ENCODE peak calls at places on chromosomes 1 and 21, in ten cellular contexts. R is H1; G is cardiac muscle cell; C is AG04449; S is uterus; F is CD8-positive, alpha-beta T cell; N is stomach; H is fibroblast of mammary gland; T is pancreas; W is neural progenitor cell. Y is an unnamed sample.

GRCh38 chr1:23198373-23198772 is 18.9 kb downstream of the HTR1D start:
- DNase-seq in W (no peak), C (peak; percentile 90), F (no peak), S (no peak), R (no peak), H (peak; percentile 91), T (no peak), N (no peak), G (peak; percentile 89), Y (peak; percentile 98)

GRCh38 chr1:201655910-201656669 is 117.2 kb downstream of the NAV1 start:
- DNase-seq in G (no peak), T (no peak), N (no peak), C (no peak), H (peak; percentile 43), W (no peak), F (no peak), S (no peak), R (no peak), Y (peak; percentile 68)

GRCh38 chr1:33093004-33093403 is 12.1 kb downstream of the AZIN2 start:
- DNase-seq in C (no peak), G (no peak), R (no peak), F (no peak), N (no peak), S (no peak), T (no peak), W (peak; percentile 34), H (no peak), Y (no peak)

GRCh38 chr1:35763211-35763610 is 6.6 kb downstream of the CLSPN start:
- DNase-seq in W (no peak), G (peak; percentile 2), R (no peak), C (no peak), F (no peak), T (no peak), H (no peak), N (no peak), S (no peak), Y (peak; percentile 52)

GRCh38 chr1:9078035-9078948 is 8.9 kb upstream of the SLC2A5 start:
- DNase-seq in C (no peak), H (peak; percentile 78), W (no peak), G (peak; percentile 27), R (no peak), T (no peak), F (no peak), S (no peak), N (no peak), Y (peak; percentile 47)

GRCh38 chr1:178126790-178127189 is 32.9 kb downstream of the RASAL2 start:
- DNase-seq in G (peak; percentile 65), S (no peak), N (no peak), H (peak; percentile 98), R (no peak), F (no peak), C (peak; percentile 53), W (no peak), T (no peak), Y (peak; percentile 85)

GRCh38 chr21:32426066-32426465 is 13.6 kb downstream of the EVA1C start:
- DNase-seq in F (no peak), H (no peak), S (no peak), C (no peak), G (peak; percentile 33), R (no peak), T (no peak), N (no peak), W (no peak), Y (no peak)

GRCh38 chr1:156464335-156464734 is 36.2 kb downstream of the MEF2D start:
- DNase-seq in T (no peak), F (no peak), W (no peak), R (no peak), S (peak; percentile 68), C (no peak), N (no peak), H (peak; percentile 82), G (no peak), Y (no peak)

GRCh38 chr1:107707111-107707510 is 257.9 kb downstream of the VAV3 start:
- DNase-seq in C (no peak), S (no peak), F (no peak), N (no peak), T (no peak), G (no peak), H (no peak), W (no peak), R (no peak), Y (no peak)

GRCh38 chr1:192546596-192547199 is 28.9 kb upstream of the RGS1 start:
- DNase-seq in T (no peak), H (no peak), G (peak; percentile 83), S (no peak), N (no peak), C (no peak), F (no peak), W (no peak), R (no peak), Y (no peak)

GRCh38 chr1:225908013-225908640 is 15.9 kb downstream of the PYCR2 start:
- DNase-seq in W (no peak), S (no peak), C (no peak), H (no peak), T (no peak), R (no peak), G (no peak), F (no peak), N (no peak), Y (peak; percentile 33)

GRCh38 chr1:71351438-71351837 is 270.6 kb upstream of the ZRANB2 start:
- DNase-seq in T (no peak), N (no peak), H (peak; percentile 79), W (no peak), C (peak; percentile 40), F (no peak), R (no peak), G (peak; percentile 92), S (no peak), Y (peak; percentile 74)

GRCh38 chr1:234865171-234866006 is 255.4 kb upstream of the IRF2BP2 start:
- DNase-seq in T (no peak), C (no peak), F (no peak), G (no peak), H (no peak), R (no peak), W (no peak), S (no peak), N (no peak), Y (no peak)

GRCh38 chr1:164712131-164713031 is 153.4 kb downstream of the PBX1 start:
- DNase-seq in H (peak; percentile 70), F (no peak), G (peak; percentile 59), R (no peak), C (no peak), T (no peak), N (peak; percentile 67), W (no peak), S (peak; percentile 58), Y (peak; percentile 38)

GRCh38 chr1:160877221-160877620 is 7.8 kb downstream of the ITLN1 start:
- DNase-seq in S (no peak), R (no peak), H (no peak), F (no peak), T (no peak), N (no peak), G (no peak), W (no peak), C (no peak), Y (no peak)

GRCh38 chr1:210373878-210374599 is 45.3 kb downstream of the HHAT start:
- DNase-seq in C (peak; percentile 89), T (no peak), G (peak; percentile 91), F (peak; percentile 24), H (peak; percentile 97), S (peak; percentile 26), N (peak; percentile 52), R (peak; percentile 90), W (peak; percentile 88), Y (peak; percentile 86)

GRCh38 chr1:87805661-87806376 is 477.1 kb downstream of the LMO4 start:
- DNase-seq in R (no peak), S (no peak), C (no peak), T (no peak), N (no peak), G (peak; percentile 69), H (peak; percentile 42), F (no peak), W (no peak), Y (peak; percentile 49)

GRCh38 chr1:161721738-161722343 is 497 bp downstream of the FCRLB start:
- DNase-seq in R (no peak), G (peak; percentile 79), F (no peak), S (no peak), H (peak; percentile 97), T (no peak), W (no peak), N (no peak), C (no peak), Y (peak; percentile 93)

GRCh38 chr1:56450004-56450666 is 129.2 kb downstream of the PLPP3 start:
- DNase-seq in S (no peak), T (no peak), W (peak; percentile 17), G (no peak), N (no peak), C (no peak), F (no peak), R (no peak), H (no peak), Y (no peak)

GRCh38 chr1:207959141-207959825 is 48.4 kb upstream of the CD34 start:
- DNase-seq in G (peak; percentile 78), C (no peak), R (peak; percentile 65), T (peak; percentile 80), F (no peak), H (peak; percentile 69), W (peak; percentile 66), S (peak; percentile 86), N (peak; percentile 68), Y (peak; percentile 55)
- H3K4me3 ChIP-seq in G (peak overlapping the region; percentile 28), C (no peak overlapping the region), R (peak overlapping the region; percentile 47), T (peak overlapping the region; percentile 37), F (peak overlapping the region; percentile 31), H (peak overlapping the region; percentile 43), W (peak overlapping the region; percentile 59), S (peak overlapping the region; percentile 54), N (peak overlapping the region; percentile 58), Y (peak overlapping the region; percentile 50)

DNA sequence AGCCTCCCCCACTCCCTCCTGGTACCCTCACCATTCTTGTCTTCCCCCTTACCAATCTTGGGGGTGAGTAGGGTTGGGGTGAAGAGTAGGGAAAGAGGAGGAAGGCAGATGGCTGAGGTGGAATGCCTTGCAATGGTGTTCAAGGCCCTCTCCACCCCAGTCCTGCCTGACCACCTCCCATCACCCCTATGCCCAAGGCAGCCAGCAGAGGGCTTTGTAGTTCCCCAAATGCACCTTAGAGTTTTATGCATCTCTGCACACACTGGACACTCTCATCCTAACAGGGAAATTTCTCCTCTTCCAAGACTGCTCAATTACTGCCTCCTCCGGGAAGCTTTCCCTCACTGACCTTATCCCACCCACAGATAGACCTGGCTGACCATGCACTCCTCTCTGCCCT is 15.4 kb downstream of the KIF17 start:
- DNase-seq in F (no peak), W (peak; percentile 24), R (no peak), C (no peak), H (peak; percentile 28), N (no peak), T (no peak), S (no peak), G (peak; percentile 32), Y (peak; percentile 17)
- TF ChIP-seq CTCF in F (no peak), W (peak; percentile 28), R (peak; percentile 29), C (peak; percentile 53), H (peak; percentile 40), N (no peak), T (no peak), S (no peak), G (peak; percentile 46), Y (peak; percentile 50)

GRCh38 chr1:108817016-108817415 is 39.9 kb downstream of the AKNAD1 start:
- DNase-seq in T (no peak), G (peak; percentile 72), S (no peak), R (no peak), F (no peak), N (no peak), C (no peak), W (no peak), H (peak; percentile 97), Y (peak; percentile 91)
- H3K4me3 ChIP-seq in T (peak overlapping the region; percentile 21), G (no peak overlapping the region), S (peak overlapping the region; percentile 32), R (no peak overlapping the region), F (no peak overlapping the region), N (peak overlapping the region; percentile 3), C (no peak overlapping the region), W (no peak overlapping the region), H (peak overlapping the region; percentile 45), Y (peak overlapping the region; percentile 48)

GRCh38 chr1:180615493-180616290 is 16.1 kb upstream of the XPR1 start:
- DNase-seq in S (no peak), N (no peak), F (no peak), C (no peak), R (no peak), G (no peak), T (no peak), W (no peak), H (no peak), Y (no peak)
- TF ChIP-seq CTCF in S (no peak), N (no peak), F (no peak), C (no peak), R (no peak), G (no peak), T (no peak), W (no peak), H (no peak), Y (no peak)